ENCODE peak calls at places on chromosomes 13 and 19, in five cellular contexts. D is astrocyte, A is type B pancreatic cell, M is foreskin fibroblast, K is cardiac fibroblast. H is an unnamed sample.

GRCh38 chr13:33262069-33262487 is 23.5 kb downstream of the STARD13 start:
- DNase-seq in K (peak), M (no peak), D (peak), A (no peak), H (no peak)

GRCh38 chr19:30479231-30479630 is 107.0 kb downstream of the ZNF536 start:
- DNase-seq in K (no peak), D (no peak), M (peak), A (no peak), H (no peak)

GRCh38 chr13:46596501-46596900 is 43.5 kb downstream of the LRCH1 start:
- DNase-seq in A (no peak), K (no peak), D (no peak), M (no peak), H (no peak)

GRCh38 chr19:21841081-21841783 is 5.2 kb upstream of the ZNF43 start:
- DNase-seq in M (no peak), D (no peak), A (no peak), K (no peak), H (no peak)

GRCh38 chr13:112703935-112704633 is 14.2 kb downstream of the ATP11A start:
- DNase-seq in D (no peak), A (no peak), K (no peak), M (no peak), H (no peak)

GRCh38 chr13:38519229-38519910 is 167.5 kb upstream of the FREM2 start:
- DNase-seq in D (no peak), K (no peak), A (no peak), M (no peak), H (no peak)

GRCh38 chr13:113666324-113666660 is 727 bp upstream of the GRK1 start:
- DNase-seq in M (no peak), D (no peak), K (no peak), A (no peak), H (peak)

GRCh38 chr19:16612631-16613030 is 15.4 kb downstream of the MED26 start:
- DNase-seq in M (no peak), A (no peak), D (no peak), K (peak), H (no peak)

GRCh38 chr19:50911206-50912101 is at the start of gene KLK4:
- DNase-seq in K (no peak), A (no peak), D (no peak), M (no peak), H (no peak)

GRCh38 chr19:14476663-14477401 is 1.7 kb upstream of the PTGER1 start:
- DNase-seq in D (peak), A (no peak), M (peak), K (peak), H (no peak)

GRCh38 chr19:6471076-6471475 is 7.0 kb downstream of the CRB3 start:
- DNase-seq in D (no peak), A (no peak), M (no peak), K (no peak), H (no peak)

GRCh38 chr13:31764556-31764955 is 25.2 kb downstream of the RXFP2 start:
- DNase-seq in K (peak), A (no peak), M (peak), D (no peak), H (no peak)

DNA sequence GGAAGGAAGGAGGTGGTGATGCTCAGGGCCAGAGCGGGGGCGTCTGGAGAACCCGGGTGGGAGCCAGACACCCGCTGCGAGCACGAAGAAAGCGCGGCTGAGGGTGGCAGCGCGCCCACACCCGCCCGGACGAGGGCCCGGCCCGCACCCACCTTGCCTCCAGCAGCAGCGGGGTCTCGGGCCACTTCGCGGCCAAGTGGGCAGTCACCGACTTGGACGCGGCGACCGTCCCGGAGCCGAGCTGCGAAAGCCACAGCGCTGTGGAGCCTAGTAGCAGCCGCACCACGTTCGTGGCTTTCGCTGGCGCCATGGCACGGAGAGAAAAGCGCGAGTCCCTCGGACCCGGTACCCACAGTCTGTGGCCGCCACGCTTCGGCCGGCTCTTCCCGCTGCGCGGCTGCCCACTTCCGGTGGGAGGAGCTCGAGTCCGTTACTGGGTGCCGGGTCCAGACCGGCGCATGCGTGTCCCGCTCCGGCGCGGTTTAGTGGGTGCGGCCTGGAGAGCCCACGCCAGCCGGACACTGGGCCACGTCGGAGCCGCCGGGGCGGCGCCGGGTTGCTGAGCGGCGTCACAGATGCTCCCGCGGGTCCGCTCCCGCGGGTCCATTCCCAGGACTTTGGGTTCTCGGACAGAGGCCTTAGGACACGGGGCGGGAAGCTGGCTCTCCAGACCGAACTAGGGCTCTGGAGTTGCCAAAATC is at the start of gene UGGT2:
- DNase-seq in K (peak), D (peak), A (peak), M (peak), H (peak)
- TF ChIP-seq CTCF in K (no peak), D (no peak), A (no peak), M (no peak), H (no peak)

DNA sequence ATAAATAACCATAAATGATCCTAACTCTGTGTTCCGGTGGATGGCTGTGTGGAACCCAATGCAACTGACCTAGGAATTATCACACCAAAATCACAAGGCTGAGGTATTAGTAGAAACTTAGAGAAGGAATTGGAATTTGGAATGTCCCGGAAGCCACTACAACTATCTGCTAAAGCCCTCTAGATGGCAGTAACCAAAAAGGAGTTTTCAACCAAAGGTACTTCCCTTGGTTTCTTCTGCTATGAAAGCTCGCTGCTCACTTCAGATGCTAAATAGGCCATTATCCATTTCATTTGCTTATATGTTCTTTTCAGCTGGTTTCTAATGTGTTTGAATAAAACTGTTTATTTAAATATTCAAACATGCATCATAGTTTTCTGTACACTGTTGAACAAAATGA is 1589.1 kb upstream of the SPRY2 start:
- DNase-seq in D (no peak), M (no peak), K (peak), A (no peak), H (no peak)
- TF ChIP-seq CTCF in D (peak), M (no peak), K (no peak), A (peak), H (no peak)

DNA sequence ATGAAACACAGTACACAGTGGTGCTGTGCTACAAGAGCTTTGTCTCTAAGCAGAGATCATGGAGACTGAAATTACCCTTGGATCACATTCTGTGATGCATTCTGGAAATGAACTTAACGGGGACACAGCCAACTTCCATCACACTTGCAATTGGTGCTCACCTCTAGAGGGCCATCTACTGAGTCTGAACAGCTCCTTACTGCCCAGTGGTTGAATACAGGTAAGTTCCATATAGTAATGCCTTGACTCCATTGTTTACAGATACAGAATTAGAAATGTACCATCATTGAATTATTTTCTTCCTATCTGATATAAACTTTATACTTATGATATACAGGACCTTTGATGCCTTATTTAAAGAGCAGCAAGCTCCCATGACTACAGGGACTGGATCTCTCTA is 686.4 kb downstream of the PCDH9 start:
- DNase-seq in K (no peak), A (no peak), D (no peak), M (no peak), H (no peak)
- TF ChIP-seq CTCF in K (no peak), A (no peak), D (no peak), M (no peak), H (no peak)

DNA sequence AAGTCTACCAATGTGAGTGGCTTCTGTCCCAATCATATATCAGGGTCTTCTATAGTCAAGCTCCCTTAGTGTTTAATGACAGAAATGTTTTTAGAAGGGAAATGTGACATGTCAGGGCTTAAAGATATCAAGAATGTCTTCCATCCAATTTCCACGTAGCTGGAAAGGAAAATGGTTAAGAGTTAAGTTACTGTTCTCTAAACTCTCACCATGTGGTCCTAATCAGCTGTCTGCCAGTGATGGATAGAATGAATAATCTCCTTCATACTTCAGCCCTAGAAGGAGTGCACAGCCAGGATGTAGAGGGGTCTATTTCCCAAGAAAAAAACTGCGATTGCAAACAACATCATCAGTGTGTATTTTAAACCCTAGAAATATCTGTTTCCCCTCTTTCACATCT is 36.3 kb downstream of the FLT1 start:
- DNase-seq in A (no peak), D (no peak), K (no peak), M (no peak), H (no peak)
- TF ChIP-seq CTCF in A (no peak), D (no peak), K (no peak), M (no peak), H (no peak)

GRCh38 chr19:45730389-45731288 is at the start of gene FBXO46:
- DNase-seq in M (peak), K (peak), D (peak), A (peak), H (peak)
- TF ChIP-seq CTCF in M (no peak), K (no peak), D (no peak), A (peak), H (no peak)

GRCh38 chr19:55383789-55384575 is at the start of gene TMEM238:
- DNase-seq in D (peak), K (peak), M (peak), A (no peak), H (peak)
- TF ChIP-seq CTCF in D (no peak), K (no peak), M (no peak), A (peak), H (no peak)

DNA sequence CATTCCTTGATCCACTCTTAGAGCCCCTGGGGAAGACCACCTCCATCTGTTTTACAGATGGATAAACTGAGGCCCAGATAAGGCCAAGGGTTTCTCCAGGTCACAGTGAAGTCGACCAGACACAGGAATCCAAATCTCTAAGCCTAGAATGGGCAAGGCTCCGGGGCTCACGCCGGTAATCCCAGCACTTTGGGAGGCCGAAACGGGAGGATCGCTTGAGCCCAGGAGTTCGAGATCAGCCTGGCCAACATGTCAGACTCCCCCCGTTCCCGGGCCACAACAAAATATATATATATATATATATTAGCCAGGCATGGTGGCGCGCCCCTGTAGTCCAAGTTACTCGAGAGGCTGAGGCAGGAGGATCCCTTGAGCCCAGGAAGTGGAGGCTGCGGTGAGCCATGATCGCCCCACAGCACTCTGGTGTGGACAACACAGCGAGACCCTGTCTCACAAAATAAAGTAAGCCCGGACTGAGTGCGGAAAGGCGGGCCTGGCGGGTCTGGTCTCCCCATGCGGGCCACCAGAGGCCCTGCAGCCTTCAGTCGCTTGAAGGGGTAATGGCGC is 615 bp upstream of the RPL13A start:
- DNase-seq in M (no peak), K (no peak), D (no peak), A (no peak), H (no peak)
- TF ChIP-seq CTCF in M (no peak), K (no peak), D (no peak), A (peak), H (no peak)